ENCODE peak calls at places on chromosomes 1 and 21, in seven cellular contexts. D is IMR-90, Y is HCT116, V is H1, H is A549, F is K562, A is HepG2. N is an unnamed sample.

GRCh38 chr1:29258974-29259801 is 22.9 kb downstream of the PTPRU start:
- DNase-seq in F (peak), D (no peak), H (no peak), A (no peak), V (no peak), Y (no peak), N (no peak)

GRCh38 chr1:226549937-226550670 is 1.5 kb downstream of the STUM start:
- DNase-seq in V (peak), D (no peak), A (no peak), Y (peak), H (no peak), F (peak), N (no peak)

GRCh38 chr1:217188280-217189235 is 442.3 kb downstream of the GPATCH2 start:
- DNase-seq in H (no peak), V (no peak), D (no peak), A (no peak), F (no peak), Y (no peak), N (no peak)

GRCh38 chr21:39825250-39825649 is 42.0 kb upstream of the PCP4 start:
- DNase-seq in A (no peak), D (no peak), V (no peak), H (no peak), F (no peak), Y (no peak), N (no peak)

GRCh38 chr1:60386259-60386658 is 312.7 kb upstream of the C1orf87 start:
- DNase-seq in F (no peak), A (no peak), Y (no peak), H (no peak), V (no peak), D (no peak), N (no peak)

GRCh38 chr1:29453502-29454240 is 217.3 kb downstream of the PTPRU start:
- DNase-seq in F (peak), V (peak), H (peak), A (peak), Y (peak), D (peak), N (no peak)

GRCh38 chr1:170805957-170806662 is 129.2 kb upstream of the MROH9 start:
- DNase-seq in H (no peak), V (no peak), F (no peak), A (no peak), Y (no peak), D (peak), N (no peak)

GRCh38 chr1:209807509-209807908 is 1.6 kb upstream of the IRF6 start:
- DNase-seq in D (no peak), Y (no peak), H (no peak), F (no peak), A (no peak), V (no peak), N (no peak)

GRCh38 chr1:118154220-118154619 is 30.8 kb downstream of the SPAG17 start:
- DNase-seq in F (peak), Y (no peak), H (peak), D (peak), A (no peak), V (no peak), N (peak)

GRCh38 chr1:33382651-33383415 is 48.1 kb downstream of the PHC2 start:
- DNase-seq in Y (no peak), V (no peak), F (no peak), A (no peak), H (no peak), D (no peak), N (no peak)

GRCh38 chr1:229230136-229230892 is 40.6 kb upstream of the RAB4A start:
- DNase-seq in A (peak), D (no peak), F (peak), H (no peak), Y (no peak), V (peak), N (no peak)

GRCh38 chr1:154773551-154773950 is 96.5 kb downstream of the KCNN3 start:
- DNase-seq in H (no peak), Y (no peak), V (no peak), A (no peak), D (no peak), F (no peak), N (no peak)

GRCh38 chr1:199946305-199947155 is 81.0 kb upstream of the NR5A2 start:
- DNase-seq in D (no peak), F (no peak), Y (no peak), V (no peak), H (no peak), A (no peak), N (no peak)

GRCh38 chr1:32870615-32871363 is at the start of gene FNDC5:
- DNase-seq in H (no peak), V (no peak), F (peak), D (peak), Y (no peak), A (no peak), N (no peak)

GRCh38 chr1:222704260-222704659 is 8.0 kb downstream of the AIDA start:
- DNase-seq in F (no peak), A (no peak), D (no peak), V (no peak), H (no peak), Y (no peak), N (no peak)

GRCh38 chr1:61873581-61873980 is 131.3 kb downstream of the PATJ start:
- DNase-seq in D (no peak), V (no peak), H (no peak), F (peak), Y (no peak), A (no peak), N (no peak)

GRCh38 chr1:10865518-10866313 is 69.3 kb upstream of the CASZ1 start:
- DNase-seq in A (no peak), F (no peak), Y (no peak), D (no peak), H (no peak), V (no peak), N (no peak)

GRCh38 chr1:25669781-25670567 is 53.4 kb downstream of the MAN1C1 start:
- DNase-seq in F (no peak), A (no peak), V (no peak), Y (no peak), D (no peak), H (no peak), N (no peak)

GRCh38 chr1:53276153-53276901 is 38.0 kb upstream of the MAGOH start:
- DNase-seq in F (no peak), A (no peak), D (no peak), V (no peak), H (no peak), Y (no peak), N (no peak)

GRCh38 chr1:212470059-212470458 is 37.3 kb downstream of the NENF start:
- DNase-seq in Y (peak), V (no peak), F (no peak), A (no peak), H (peak), D (peak), N (no peak)

GRCh38 chr1:91751281-91751680 is 134.7 kb downstream of the TGFBR3 start:
- DNase-seq in H (no peak), F (no peak), V (no peak), A (no peak), Y (no peak), D (peak), N (no peak)

GRCh38 chr1:1793481-1794244 is 15.4 kb upstream of the NADK start:
- DNase-seq in Y (no peak), V (no peak), A (no peak), H (no peak), F (no peak), D (no peak), N (no peak)

GRCh38 chr1:47812848-47813508 is 184.2 kb downstream of the TRABD2B start:
- DNase-seq in H (no peak), V (no peak), F (no peak), A (no peak), D (no peak), Y (no peak), N (no peak)

GRCh38 chr1:50700226-50701020 is 259.6 kb downstream of the FAF1 start:
- DNase-seq in F (no peak), V (peak), A (no peak), H (no peak), D (no peak), Y (no peak), N (no peak)

GRCh38 chr1:206578959-206579358 is 33.3 kb downstream of the EIF2D start:
- DNase-seq in F (no peak), A (no peak), H (no peak), V (no peak), D (no peak), Y (no peak), N (no peak)

GRCh38 chr1:26799479-26800133 is 11.9 kb downstream of the PIGV start:
- DNase-seq in F (peak), A (no peak), H (no peak), V (no peak), Y (peak), D (peak), N (no peak)

GRCh38 chr1:230375795-230376194 is 50.3 kb downstream of the PGBD5 start:
- DNase-seq in D (no peak), Y (no peak), V (no peak), H (no peak), F (no peak), A (no peak), N (no peak)

GRCh38 chr21:35051287-35051818 is 2.3 kb upstream of the RUNX1 start:
- DNase-seq in F (peak), Y (peak), D (peak), H (peak), V (peak), A (peak), N (no peak)

GRCh38 chr1:186139706-186140105 is 235.3 kb downstream of the TPR start:
- DNase-seq in F (no peak), Y (no peak), A (no peak), H (no peak), V (no peak), D (peak), N (no peak)

GRCh38 chr1:47710075-47711071 is 272.5 kb downstream of the FOXD2 start:
- DNase-seq in D (peak), A (peak), V (peak), F (peak), H (peak), Y (peak), N (no peak)

GRCh38 chr1:196680107-196680506 is 28.3 kb downstream of the CFH start:
- DNase-seq in D (peak), H (no peak), Y (no peak), A (no peak), V (no peak), F (no peak), N (no peak)

GRCh38 chr1:37472281-37472680 is 2.1 kb upstream of the ZC3H12A start:
- DNase-seq in V (no peak), H (peak), Y (no peak), A (no peak), D (no peak), F (no peak), N (no peak)

GRCh38 chr21:39661740-39662139 is 49.0 kb downstream of the B3GALT5 start:
- DNase-seq in D (no peak), A (no peak), H (no peak), V (no peak), Y (no peak), F (no peak), N (no peak)

GRCh38 chr1:8343464-8344001 is 25.6 kb downstream of the SLC45A1 start:
- DNase-seq in F (no peak), Y (peak), H (peak), A (peak), V (no peak), D (peak), N (no peak)

DNA sequence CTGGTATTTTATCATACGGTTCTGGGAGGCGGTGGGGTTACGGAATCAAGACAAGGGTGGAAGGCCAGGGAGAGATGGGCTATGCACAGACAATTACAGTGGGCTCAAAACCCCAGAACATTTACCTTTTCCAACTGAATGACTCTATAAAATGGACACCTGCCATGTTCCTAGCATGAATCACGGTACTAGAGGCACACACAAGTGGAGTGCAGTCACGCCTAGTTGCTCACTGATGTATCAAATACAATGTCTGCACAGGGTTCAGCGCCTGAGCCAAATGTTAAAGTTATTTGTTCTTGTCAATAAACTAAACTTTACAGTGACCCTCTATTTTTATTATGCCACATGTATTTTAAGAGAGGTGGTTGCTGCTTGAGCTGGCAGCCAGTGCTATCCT is 121.4 kb downstream of the ATG4C start:
- DNase-seq in F (no peak), V (no peak), H (no peak), D (no peak), Y (no peak), A (no peak), N (no peak)
- TF ChIP-seq RAD21 in F (no peak), V (no peak), H (no peak), D (no peak), Y (no peak), A (no peak), N (no peak)

DNA sequence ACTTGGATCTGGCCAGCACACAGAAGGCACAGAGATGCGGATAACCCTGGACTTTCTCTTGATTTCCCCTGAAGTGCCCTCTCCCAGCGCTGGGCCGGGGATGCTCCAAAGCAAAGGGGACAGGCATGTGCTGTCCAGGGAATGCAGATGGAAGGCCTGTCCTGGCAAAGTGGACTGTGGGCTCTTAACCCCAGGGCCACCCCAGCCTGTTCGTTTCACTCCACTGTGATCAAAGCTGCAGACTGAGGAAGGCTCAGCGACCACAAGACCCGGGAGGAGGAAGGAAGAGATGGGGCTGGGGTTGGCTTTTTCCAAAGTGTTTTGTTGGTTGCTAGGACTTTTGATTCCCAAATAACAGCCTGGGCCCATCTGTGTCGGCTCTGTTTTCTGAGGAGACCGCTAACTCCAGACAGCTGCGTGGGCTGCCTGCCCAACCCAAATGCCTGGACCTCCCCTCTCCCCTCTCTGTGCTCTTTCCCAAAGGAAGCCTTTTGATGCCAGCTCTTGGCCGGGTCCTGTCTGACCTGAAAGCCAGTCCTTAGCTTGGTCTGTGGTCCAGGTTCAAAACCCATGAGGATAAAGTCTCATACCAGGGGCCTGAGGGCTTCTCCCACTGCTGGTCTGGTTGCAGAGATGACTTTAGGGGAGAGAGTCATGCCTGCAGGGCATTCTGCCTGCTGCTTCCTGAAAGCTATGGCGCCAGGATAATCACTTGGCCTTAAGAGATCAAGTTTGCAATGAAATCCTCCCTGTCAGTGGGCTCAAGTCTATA is 119.6 kb upstream of the CD34 start:
- DNase-seq in A (no peak), H (no peak), D (peak), V (no peak), Y (no peak), F (no peak), N (no peak)
- TF ChIP-seq RAD21 in A (no peak), H (no peak), D (no peak), V (no peak), Y (no peak), F (no peak), N (no peak)

GRCh38 chr1:202571719-202572339 is 138.4 kb downstream of the SYT2 start:
- DNase-seq in D (peak), V (no peak), Y (peak), H (peak), F (peak), A (peak), N (no peak)

GRCh38 chr1:202569393-202570322 is 140.6 kb downstream of the SYT2 start:
- DNase-seq in F (no peak), D (no peak), A (no peak), V (no peak), Y (no peak), H (no peak), N (no peak)

GRCh38 chr1:202575906-202576653 is 134.2 kb downstream of the SYT2 start:
- DNase-seq in H (no peak), D (peak), V (no peak), Y (no peak), F (no peak), A (no peak), N (no peak)

GRCh38 chr1:202576816-202577215 is 133.4 kb downstream of the SYT2 start:
- DNase-seq in V (no peak), A (peak), F (no peak), H (no peak), D (peak), Y (no peak), N (no peak)

DNA sequence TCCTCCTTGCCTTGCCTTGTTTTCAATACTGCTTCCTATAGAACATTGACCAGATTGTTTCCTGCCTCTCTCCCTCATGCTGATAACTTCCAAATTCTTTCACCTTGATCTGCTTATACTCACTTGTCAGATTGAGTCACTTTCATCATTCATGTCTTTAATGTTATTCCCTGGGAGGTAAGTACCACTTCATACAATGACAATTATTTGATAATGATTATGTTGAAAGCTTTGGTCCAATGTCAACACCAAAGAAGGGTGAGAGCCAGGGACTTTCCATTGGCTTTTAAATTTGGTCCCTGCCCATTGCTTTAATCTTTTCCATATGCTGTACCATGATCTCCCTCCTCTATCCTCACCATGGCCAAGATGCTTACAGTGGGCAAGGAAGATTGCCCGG is 137.4 kb downstream of the SYT2 start:
- DNase-seq in F (no peak), A (no peak), Y (no peak), V (no peak), H (no peak), D (no peak), N (no peak)
- TF ChIP-seq RAD21 in F (no peak), A (no peak), Y (no peak), V (no peak), H (no peak), D (no peak), N (no peak)

DNA sequence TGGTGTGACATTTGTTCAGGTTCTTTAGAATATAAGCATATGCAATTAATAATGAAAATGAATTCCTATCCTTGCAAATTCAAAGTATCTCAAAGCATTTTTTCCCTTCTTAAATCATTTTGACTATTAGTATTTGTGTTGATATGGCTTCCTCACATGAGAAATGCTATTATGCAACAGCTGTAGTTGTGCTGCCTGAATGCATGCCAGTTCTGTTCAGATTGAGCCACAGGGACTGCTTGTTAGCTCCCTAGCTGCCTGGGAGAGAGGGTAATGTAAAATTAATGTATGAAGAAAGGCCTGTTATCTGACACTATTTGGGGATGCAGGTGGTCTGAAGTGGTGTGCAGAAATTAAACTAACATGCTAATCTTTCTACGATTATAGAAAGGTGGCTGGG is 45.5 kb downstream of the CACHD1 start:
- DNase-seq in V (no peak), A (no peak), D (peak), H (no peak), F (no peak), Y (no peak), N (no peak)
- TF ChIP-seq RAD21 in V (no peak), A (no peak), D (no peak), H (no peak), F (no peak), Y (no peak), N (no peak)

GRCh38 chr1:70034403-70034802 is 171.0 kb downstream of the LRRC40 start:
- DNase-seq in V (no peak), F (peak), Y (peak), D (peak), H (peak), A (peak), N (no peak)
- TF ChIP-seq RAD21 in V (peak), F (peak), Y (peak), D (peak), H (no peak), A (no peak), N (peak)

GRCh38 chr21:44024257-44024656 is 12.1 kb downstream of the TRAPPC10 start:
- DNase-seq in H (no peak), F (no peak), V (no peak), A (no peak), D (no peak), Y (no peak), N (no peak)
- TF ChIP-seq RAD21 in H (no peak), F (no peak), V (no peak), A (no peak), D (no peak), Y (no peak), N (no peak)

GRCh38 chr1:201374376-201374775 is 3.1 kb downstream of the TNNT2 start:
- DNase-seq in H (no peak), V (no peak), F (no peak), A (no peak), Y (no peak), D (no peak), N (no peak)
- TF ChIP-seq RAD21 in H (no peak), V (no peak), F (no peak), A (no peak), Y (no peak), D (no peak), N (no peak)

GRCh38 chr1:35345439-35345981 is 77.0 kb downstream of the ZMYM4 start:
- DNase-seq in H (peak), D (peak), F (no peak), V (no peak), Y (no peak), A (peak), N (no peak)
- TF ChIP-seq RAD21 in H (no peak), D (no peak), F (no peak), V (peak), Y (no peak), A (no peak), N (no peak)

N was measured in GM12878.